ENCODE peak calls at places on chromosomes 13 and 19, in seven cellular contexts. One of them, this sample, is unnamed.
A peak's percentile ranks its signal among the peaks of the same experiment; 100 is the strongest.

GRCh38 chr19:17406039-17406886 is 833 bp upstream of the BST2 start:
- DNase-seq in pancreas: no peak
- DNase-seq in neural progenitor cell: no peak
- DNase-seq in tibial nerve: no peak
- DNase-seq in tibial artery: no peak
- DNase-seq in GM23338: no peak
- DNase-seq in adrenal gland: no peak
- DNase-seq in this sample: no peak

GRCh38 chr19:15529774-15530372 is 21.5 kb downstream of the CYP4F22 start:
- DNase-seq in pancreas: no peak
- DNase-seq in tibial nerve: no peak
- DNase-seq in GM23338: no peak
- DNase-seq in neural progenitor cell: no peak
- DNase-seq in tibial artery: no peak
- DNase-seq in adrenal gland: no peak
- DNase-seq in this sample: no peak

GRCh38 chr13:26584713-26585112 is 27.2 kb downstream of the WASF3 start:
- DNase-seq in neural progenitor cell: no peak
- DNase-seq in GM23338: no peak
- DNase-seq in pancreas: no peak
- DNase-seq in adrenal gland: peak; percentile 28
- DNase-seq in tibial nerve: no peak
- DNase-seq in tibial artery: no peak
- DNase-seq in this sample: no peak

GRCh38 chr13:36965767-36966166 is 33.4 kb downstream of the ALG5 start:
- DNase-seq in pancreas: no peak
- DNase-seq in neural progenitor cell: no peak
- DNase-seq in tibial nerve: no peak
- DNase-seq in adrenal gland: no peak
- DNase-seq in tibial artery: no peak
- DNase-seq in GM23338: no peak
- DNase-seq in this sample: no peak

GRCh38 chr13:29835280-29836061 is 14.9 kb downstream of the UBL3 start:
- DNase-seq in tibial artery: no peak
- DNase-seq in tibial nerve: no peak
- DNase-seq in GM23338: peak; percentile 57
- DNase-seq in adrenal gland: no peak
- DNase-seq in neural progenitor cell: no peak
- DNase-seq in pancreas: no peak
- DNase-seq in this sample: no peak

GRCh38 chr13:72435251-72435650 is 292.2 kb downstream of the MZT1 start:
- DNase-seq in tibial nerve: no peak
- DNase-seq in neural progenitor cell: no peak
- DNase-seq in GM23338: no peak
- DNase-seq in adrenal gland: no peak
- DNase-seq in pancreas: no peak
- DNase-seq in tibial artery: no peak
- DNase-seq in this sample: no peak

GRCh38 chr13:45521292-45521691 is 56.6 kb downstream of the COG3 start:
- DNase-seq in GM23338: no peak
- DNase-seq in pancreas: no peak
- DNase-seq in tibial artery: peak; percentile 29
- DNase-seq in tibial nerve: peak; percentile 7
- DNase-seq in neural progenitor cell: no peak
- DNase-seq in adrenal gland: peak; percentile 31
- DNase-seq in this sample: no peak

GRCh38 chr13:29954082-29955043 is 103.9 kb upstream of the UBL3 start:
- DNase-seq in tibial artery: no peak
- DNase-seq in neural progenitor cell: no peak
- DNase-seq in GM23338: no peak
- DNase-seq in adrenal gland: no peak
- DNase-seq in tibial nerve: no peak
- DNase-seq in pancreas: no peak
- DNase-seq in this sample: no peak

GRCh38 chr13:91950803-91951202 is 552.4 kb downstream of the GPC5 start:
- DNase-seq in tibial nerve: no peak
- DNase-seq in GM23338: no peak
- DNase-seq in tibial artery: no peak
- DNase-seq in adrenal gland: no peak
- DNase-seq in pancreas: no peak
- DNase-seq in neural progenitor cell: no peak
- DNase-seq in this sample: no peak

GRCh38 chr19:39211731-39212376 is 7.8 kb upstream of the SYCN start:
- DNase-seq in tibial nerve: no peak
- DNase-seq in tibial artery: no peak
- DNase-seq in pancreas: no peak
- DNase-seq in GM23338: no peak
- DNase-seq in neural progenitor cell: no peak
- DNase-seq in adrenal gland: no peak
- DNase-seq in this sample: no peak

GRCh38 chr13:77013853-77014542 is 13.0 kb downstream of the FBXL3 start:
- DNase-seq in adrenal gland: no peak
- DNase-seq in neural progenitor cell: no peak
- DNase-seq in tibial nerve: no peak
- DNase-seq in pancreas: no peak
- DNase-seq in GM23338: no peak
- DNase-seq in tibial artery: no peak
- DNase-seq in this sample: no peak

GRCh38 chr13:27172495-27172842 is 858 bp upstream of the USP12 start:
- DNase-seq in adrenal gland: peak; percentile 14
- DNase-seq in tibial nerve: peak; percentile 15
- DNase-seq in pancreas: no peak
- DNase-seq in GM23338: no peak
- DNase-seq in neural progenitor cell: no peak
- DNase-seq in tibial artery: no peak
- DNase-seq in this sample: no peak

DNA sequence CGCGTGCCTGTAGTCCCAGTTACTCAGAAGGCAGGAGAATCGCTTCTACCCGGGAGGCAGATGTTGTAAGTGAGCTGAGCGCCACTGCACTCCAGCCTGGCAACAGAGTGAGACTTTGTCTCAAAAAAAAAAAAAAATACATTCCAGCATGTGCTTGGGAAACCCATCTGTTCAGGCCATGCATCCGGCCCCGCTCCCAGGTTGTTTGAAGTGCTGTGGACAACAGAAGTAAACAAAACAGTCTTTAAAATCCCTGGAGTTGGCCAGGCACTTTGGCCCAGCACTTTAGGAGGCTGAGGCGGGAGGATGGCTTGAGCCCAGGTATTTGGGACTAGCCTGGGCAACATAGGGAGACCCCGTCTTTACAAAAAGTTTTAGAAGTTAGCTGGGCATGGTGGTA is 3.2 kb upstream of the PTPRS start:
- DNase-seq in neural progenitor cell: no peak
- DNase-seq in pancreas: no peak
- DNase-seq in adrenal gland: no peak
- DNase-seq in tibial artery: no peak
- DNase-seq in tibial nerve: no peak
- DNase-seq in GM23338: no peak
- DNase-seq in this sample: no peak
- H3K27me3 ChIP-seq in neural progenitor cell: peaks cover 31% of the 10 kb centered on the region
- H3K27me3 ChIP-seq in pancreas: no peaks in the 10 kb centered on the region
- H3K27me3 ChIP-seq in adrenal gland: peaks cover 7% of the 10 kb centered on the region
- H3K27me3 ChIP-seq in tibial artery: no peaks in the 10 kb centered on the region
- H3K27me3 ChIP-seq in tibial nerve: peaks cover 19% of the 10 kb centered on the region
- H3K27me3 ChIP-seq in GM23338: peaks cover 26% of the 10 kb centered on the region
- H3K27me3 ChIP-seq in this sample: no peaks in the 10 kb centered on the region

GRCh38 chr19:7230826-7231225 is 63.4 kb downstream of the INSR start:
- DNase-seq in GM23338: no peak
- DNase-seq in neural progenitor cell: no peak
- DNase-seq in pancreas: no peak
- DNase-seq in adrenal gland: peak; percentile 92
- DNase-seq in tibial nerve: no peak
- DNase-seq in tibial artery: peak; percentile 46
- DNase-seq in this sample: no peak
- H3K4me1 ChIP-seq in GM23338: no peaks in the 10 kb centered on the region
- H3K4me1 ChIP-seq in neural progenitor cell: no peaks in the 10 kb centered on the region
- H3K4me1 ChIP-seq in pancreas: peaks cover 17% of the 10 kb centered on the region
- H3K4me1 ChIP-seq in adrenal gland: peaks cover 12% of the 10 kb centered on the region
- H3K4me1 ChIP-seq in tibial nerve: peaks cover 6% of the 10 kb centered on the region
- H3K4me1 ChIP-seq in tibial artery: no peaks in the 10 kb centered on the region
- H3K4me1 ChIP-seq in this sample: no peaks in the 10 kb centered on the region

DNA sequence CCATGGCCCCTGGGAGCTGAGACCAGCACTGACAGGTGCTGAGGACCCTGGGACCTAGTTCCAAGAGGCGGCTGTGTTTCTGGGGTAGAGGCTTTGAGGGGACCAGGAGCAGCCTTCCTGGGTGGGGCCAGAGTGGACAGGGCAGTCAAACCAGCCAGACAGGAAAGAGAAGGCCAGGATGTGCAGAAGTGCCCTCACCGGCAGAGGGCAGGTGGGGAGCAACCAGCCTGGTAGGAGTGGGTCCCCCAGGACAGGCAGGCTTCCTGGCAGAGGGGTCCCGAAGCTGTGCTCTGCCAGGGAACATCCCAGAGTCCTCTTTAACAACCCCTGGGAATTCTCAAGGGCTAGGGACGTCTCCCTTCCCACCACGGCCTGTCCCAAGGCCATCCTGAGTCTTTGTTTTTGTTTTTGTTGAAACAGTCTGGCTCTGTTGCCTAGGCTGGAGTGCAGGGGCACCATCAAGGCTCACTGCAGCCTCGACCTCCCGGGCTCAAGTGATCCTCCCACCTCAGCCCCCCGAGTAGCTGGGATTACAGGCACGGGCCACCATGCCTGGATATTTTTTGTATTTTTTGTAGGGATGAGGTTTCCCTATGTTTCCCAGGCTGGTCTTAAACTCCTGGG is 3.0 kb upstream of the HIPK4 start:
- DNase-seq in tibial nerve: no peak
- DNase-seq in tibial artery: no peak
- DNase-seq in adrenal gland: peak; percentile 44
- DNase-seq in GM23338: no peak
- DNase-seq in pancreas: no peak
- DNase-seq in neural progenitor cell: no peak
- DNase-seq in this sample: peak; percentile 40
- TF ChIP-seq CTCF in tibial nerve: peak; percentile 21
- TF ChIP-seq CTCF in tibial artery: no peak
- TF ChIP-seq CTCF in adrenal gland: peak; percentile 25
- TF ChIP-seq CTCF in GM23338: peak; percentile 12
- TF ChIP-seq CTCF in pancreas: no peak
- TF ChIP-seq CTCF in neural progenitor cell: no peak
- TF ChIP-seq CTCF in this sample: no peak

GRCh38 chr13:50361282-50361681 is 346.0 kb downstream of the KCNRG start:
- DNase-seq in GM23338: no peak
- DNase-seq in tibial artery: no peak
- DNase-seq in neural progenitor cell: no peak
- DNase-seq in tibial nerve: no peak
- DNase-seq in adrenal gland: no peak
- DNase-seq in pancreas: no peak
- DNase-seq in this sample: no peak

GRCh38 chr13:50369646-50370045 is 354.4 kb downstream of the KCNRG start:
- DNase-seq in tibial artery: no peak
- DNase-seq in GM23338: no peak
- DNase-seq in tibial nerve: no peak
- DNase-seq in adrenal gland: no peak
- DNase-seq in pancreas: no peak
- DNase-seq in neural progenitor cell: no peak
- DNase-seq in this sample: no peak

GRCh38 chr13:50366488-50367174 is 351.4 kb downstream of the KCNRG start:
- DNase-seq in neural progenitor cell: no peak
- DNase-seq in adrenal gland: no peak
- DNase-seq in pancreas: no peak
- DNase-seq in tibial nerve: no peak
- DNase-seq in tibial artery: no peak
- DNase-seq in GM23338: no peak
- DNase-seq in this sample: no peak

GRCh38 chr13:50365683-50366391 is 350.6 kb downstream of the KCNRG start:
- DNase-seq in adrenal gland: no peak
- DNase-seq in tibial nerve: no peak
- DNase-seq in tibial artery: no peak
- DNase-seq in GM23338: no peak
- DNase-seq in neural progenitor cell: no peak
- DNase-seq in pancreas: no peak
- DNase-seq in this sample: no peak

GRCh38 chr13:50365300-50365682 is 350.0 kb downstream of the KCNRG start:
- DNase-seq in adrenal gland: no peak
- DNase-seq in tibial artery: no peak
- DNase-seq in GM23338: no peak
- DNase-seq in tibial nerve: no peak
- DNase-seq in neural progenitor cell: no peak
- DNase-seq in pancreas: no peak
- DNase-seq in this sample: no peak
- H3K27me3 ChIP-seq in adrenal gland: no peaks in the 10 kb centered on the region
- H3K27me3 ChIP-seq in tibial artery: no peaks in the 10 kb centered on the region
- H3K27me3 ChIP-seq in GM23338: no peaks in the 10 kb centered on the region
- H3K27me3 ChIP-seq in tibial nerve: no peaks in the 10 kb centered on the region
- H3K27me3 ChIP-seq in neural progenitor cell: no peaks in the 10 kb centered on the region
- H3K27me3 ChIP-seq in pancreas: peaks cover 9% of the 10 kb centered on the region
- H3K27me3 ChIP-seq in this sample: no peaks in the 10 kb centered on the region

GRCh38 chr13:39875111-39875510 is 219.6 kb downstream of the COG6 start:
- DNase-seq in neural progenitor cell: no peak
- DNase-seq in adrenal gland: no peak
- DNase-seq in tibial nerve: no peak
- DNase-seq in pancreas: no peak
- DNase-seq in tibial artery: no peak
- DNase-seq in GM23338: no peak
- DNase-seq in this sample: no peak
- H3K4me1 ChIP-seq in neural progenitor cell: no peaks in the 10 kb centered on the region
- H3K4me1 ChIP-seq in adrenal gland: no peaks in the 10 kb centered on the region
- H3K4me1 ChIP-seq in tibial nerve: peaks cover 12% of the 10 kb centered on the region
- H3K4me1 ChIP-seq in pancreas: no peaks in the 10 kb centered on the region
- H3K4me1 ChIP-seq in tibial artery: no peaks in the 10 kb centered on the region
- H3K4me1 ChIP-seq in GM23338: peaks cover 6% of the 10 kb centered on the region
- H3K4me1 ChIP-seq in this sample: no peaks in the 10 kb centered on the region

DNA sequence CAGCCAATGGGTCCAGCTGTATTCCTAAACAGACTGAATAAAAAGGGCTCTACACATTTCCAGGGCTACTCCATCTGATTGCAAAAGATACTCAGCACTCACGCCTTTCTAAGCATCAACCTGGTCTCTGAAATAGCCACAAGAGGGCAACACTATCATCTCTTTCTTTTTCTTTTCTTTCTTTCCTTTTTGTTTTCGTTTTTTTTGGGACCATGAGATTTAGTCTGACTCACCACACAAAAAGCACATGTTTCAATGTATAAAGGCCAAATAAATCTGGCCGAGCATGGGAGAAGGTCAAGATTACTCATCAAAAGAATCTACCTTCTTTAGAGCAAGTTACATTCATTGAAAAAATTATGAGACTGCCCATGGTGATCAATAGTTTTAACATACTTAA is 805.6 kb upstream of the ARGLU1 start:
- DNase-seq in GM23338: peak; percentile 69
- DNase-seq in neural progenitor cell: peak; percentile 56
- DNase-seq in pancreas: no peak
- DNase-seq in tibial nerve: no peak
- DNase-seq in adrenal gland: peak; percentile 5
- DNase-seq in tibial artery: no peak
- DNase-seq in this sample: no peak
- TF ChIP-seq CTCF in GM23338: peak; percentile 75
- TF ChIP-seq CTCF in neural progenitor cell: peak; percentile 75
- TF ChIP-seq CTCF in pancreas: no peak
- TF ChIP-seq CTCF in tibial nerve: peak; percentile 38
- TF ChIP-seq CTCF in adrenal gland: peak; percentile 47
- TF ChIP-seq CTCF in tibial artery: peak; percentile 44
- TF ChIP-seq CTCF in this sample: no peak

GRCh38 chr19:35207391-35207871 is 21.1 kb downstream of the FAM187B start:
- DNase-seq in neural progenitor cell: no peak
- DNase-seq in adrenal gland: peak; percentile 28
- DNase-seq in tibial nerve: no peak
- DNase-seq in tibial artery: no peak
- DNase-seq in pancreas: no peak
- DNase-seq in GM23338: no peak
- DNase-seq in this sample: no peak
- H3K27me3 ChIP-seq in neural progenitor cell: no peaks in the 10 kb centered on the region
- H3K27me3 ChIP-seq in adrenal gland: no peaks in the 10 kb centered on the region
- H3K27me3 ChIP-seq in tibial nerve: no peaks in the 10 kb centered on the region
- H3K27me3 ChIP-seq in tibial artery: no peaks in the 10 kb centered on the region
- H3K27me3 ChIP-seq in pancreas: no peaks in the 10 kb centered on the region
- H3K27me3 ChIP-seq in GM23338: no peaks in the 10 kb centered on the region
- H3K27me3 ChIP-seq in this sample: no peaks in the 10 kb centered on the region

GRCh38 chr13:46995874-46996273 is 99.0 kb upstream of the HTR2A start:
- DNase-seq in adrenal gland: no peak
- DNase-seq in pancreas: no peak
- DNase-seq in tibial artery: no peak
- DNase-seq in tibial nerve: no peak
- DNase-seq in GM23338: no peak
- DNase-seq in neural progenitor cell: no peak
- DNase-seq in this sample: no peak
- H3K4me1 ChIP-seq in adrenal gland: no peaks in the 10 kb centered on the region
- H3K4me1 ChIP-seq in pancreas: no peaks in the 10 kb centered on the region
- H3K4me1 ChIP-seq in tibial artery: no peaks in the 10 kb centered on the region
- H3K4me1 ChIP-seq in tibial nerve: no peaks in the 10 kb centered on the region
- H3K4me1 ChIP-seq in GM23338: no peaks in the 10 kb centered on the region
- H3K4me1 ChIP-seq in neural progenitor cell: no peaks in the 10 kb centered on the region
- H3K4me1 ChIP-seq in this sample: no peaks in the 10 kb centered on the region

This sample was measured in breast epithelium.